ENCODE peak calls at places on chromosomes 5 and 9, in ten cellular contexts. I, P, Z, Q, K, W, R, T, A and L are unnamed samples.

GRCh38 chr5:53027913-53028312 is 38.8 kb downstream of the ITGA2 start:
- DNase-seq in W (no peak), P (no peak), Z (no peak), A (no peak), T (no peak), R (no peak), I (peak), K (no peak), Q (peak), L (no peak)

GRCh38 chr9:136053757-136054142 is 41.3 kb downstream of the NACC2 start:
- DNase-seq in I (no peak), K (peak), T (no peak), A (no peak), P (no peak), W (no peak), Z (peak), R (no peak), Q (no peak), L (no peak)

GRCh38 chr5:180852510-180852909 is 8.6 kb downstream of the ZFP62 start:
- DNase-seq in Q (no peak), W (no peak), P (no peak), R (no peak), Z (no peak), K (no peak), T (no peak), A (no peak), I (no peak), L (no peak)

GRCh38 chr9:79264511-79265448 is 307.0 kb upstream of the TLE4 start:
- DNase-seq in P (no peak), A (no peak), Z (peak), R (no peak), Q (no peak), W (no peak), T (no peak), I (no peak), K (no peak), L (no peak)

GRCh38 chr5:36200513-36200912 is 41.2 kb downstream of the NADK2 start:
- DNase-seq in W (no peak), P (no peak), K (no peak), A (no peak), T (no peak), Q (no peak), I (peak), Z (no peak), R (no peak), L (no peak)

GRCh38 chr9:811101-811531 is 30.4 kb upstream of the DMRT1 start:
- DNase-seq in Z (no peak), A (no peak), K (no peak), R (no peak), P (no peak), I (peak), Q (no peak), W (no peak), T (no peak), L (no peak)

GRCh38 chr5:133065482-133065881 is 13.7 kb downstream of the HSPA4 start:
- DNase-seq in Z (no peak), R (no peak), W (no peak), A (no peak), I (no peak), K (no peak), T (no peak), P (no peak), Q (no peak), L (no peak)

GRCh38 chr5:93477791-93478190 is 103.2 kb downstream of the NR2F1-AS1 start:
- DNase-seq in K (no peak), T (no peak), Z (no peak), Q (no peak), R (no peak), P (no peak), A (no peak), I (no peak), W (no peak), L (no peak)

GRCh38 chr5:121870489-121870888 is 18.8 kb downstream of the FTMT start:
- DNase-seq in W (no peak), T (no peak), A (no peak), I (no peak), Q (no peak), P (no peak), R (no peak), Z (peak), K (no peak), L (no peak)

GRCh38 chr5:178417391-178417811 is 172.8 kb downstream of the COL23A1 start:
- DNase-seq in P (no peak), A (no peak), I (no peak), W (peak), Z (no peak), Q (no peak), T (no peak), K (no peak), R (no peak), L (no peak)

GRCh38 chr5:140996055-140996454 is 29.8 kb downstream of the PCDHAC2 start:
- DNase-seq in R (no peak), Z (no peak), W (no peak), I (no peak), Q (no peak), T (no peak), K (no peak), P (no peak), A (no peak), L (no peak)

GRCh38 chr9:111074395-111074794 is 36.1 kb upstream of the LPAR1 start:
- DNase-seq in R (no peak), P (no peak), Z (peak), Q (no peak), W (no peak), K (no peak), A (no peak), I (no peak), T (no peak), L (no peak)

GRCh38 chr5:128378196-128378595 is 159.8 kb downstream of the FBN2 start:
- DNase-seq in K (no peak), I (peak), P (no peak), Q (no peak), W (no peak), Z (no peak), A (no peak), T (no peak), R (no peak), L (no peak)

GRCh38 chr5:139640432-139641115 is 7.6 kb upstream of the CXXC5 start:
- DNase-seq in A (no peak), Z (no peak), I (no peak), K (peak), P (peak), R (peak), Q (peak), W (no peak), T (no peak), L (no peak)

GRCh38 chr9:36134761-36135505 is 1.6 kb upstream of the GLIPR2 start:
- DNase-seq in R (no peak), P (no peak), T (no peak), I (no peak), K (no peak), Z (no peak), Q (no peak), W (peak), A (no peak), L (no peak)

GRCh38 chr9:36135791-36136276 is 699 bp upstream of the GLIPR2 start:
- DNase-seq in T (no peak), P (no peak), I (no peak), A (peak), R (no peak), K (no peak), Q (no peak), Z (no peak), W (peak), L (no peak)

GRCh38 chr9:36137392-36138004 is 965 bp downstream of the GLIPR2 start:
- DNase-seq in R (no peak), A (peak), P (no peak), W (peak), I (no peak), Z (no peak), Q (no peak), K (no peak), T (no peak), L (no peak)

GRCh38 chr9:36136894-36137391 is 410 bp downstream of the GLIPR2 start:
- DNase-seq in P (no peak), Z (peak), K (peak), W (peak), Q (no peak), R (no peak), I (no peak), A (no peak), T (no peak), L (no peak)

GRCh38 chr9:36136277-36136893 is at the start of gene GLIPR2:
- DNase-seq in A (peak), P (peak), I (no peak), Q (peak), R (peak), Z (peak), T (peak), W (peak), K (peak), L (peak)
- TF ChIP-seq CTCF in A (no peak), P (no peak), I (no peak), Q (no peak), R (no peak), Z (no peak), T (no peak), W (peak), K (no peak), L (peak)

GRCh38 chr5:151048526-151048925 is 28.1 kb downstream of the GPX3 start:
- DNase-seq in Z (no peak), I (no peak), R (no peak), Q (no peak), W (peak), K (peak), T (no peak), P (no peak), A (peak), L (no peak)
- TF ChIP-seq CTCF in Z (no peak), I (peak), R (no peak), Q (no peak), W (peak), K (no peak), T (no peak), P (no peak), A (no peak), L (peak)

GRCh38 chr5:142110046-142110531 is 1.5 kb downstream of the NDFIP1 start:
- DNase-seq in Z (peak), A (no peak), W (no peak), Q (no peak), T (no peak), P (no peak), R (no peak), I (peak), K (no peak), L (no peak)
- TF ChIP-seq CTCF in Z (no peak), A (no peak), W (peak), Q (no peak), T (no peak), P (no peak), R (no peak), I (peak), K (no peak), L (no peak)

DNA sequence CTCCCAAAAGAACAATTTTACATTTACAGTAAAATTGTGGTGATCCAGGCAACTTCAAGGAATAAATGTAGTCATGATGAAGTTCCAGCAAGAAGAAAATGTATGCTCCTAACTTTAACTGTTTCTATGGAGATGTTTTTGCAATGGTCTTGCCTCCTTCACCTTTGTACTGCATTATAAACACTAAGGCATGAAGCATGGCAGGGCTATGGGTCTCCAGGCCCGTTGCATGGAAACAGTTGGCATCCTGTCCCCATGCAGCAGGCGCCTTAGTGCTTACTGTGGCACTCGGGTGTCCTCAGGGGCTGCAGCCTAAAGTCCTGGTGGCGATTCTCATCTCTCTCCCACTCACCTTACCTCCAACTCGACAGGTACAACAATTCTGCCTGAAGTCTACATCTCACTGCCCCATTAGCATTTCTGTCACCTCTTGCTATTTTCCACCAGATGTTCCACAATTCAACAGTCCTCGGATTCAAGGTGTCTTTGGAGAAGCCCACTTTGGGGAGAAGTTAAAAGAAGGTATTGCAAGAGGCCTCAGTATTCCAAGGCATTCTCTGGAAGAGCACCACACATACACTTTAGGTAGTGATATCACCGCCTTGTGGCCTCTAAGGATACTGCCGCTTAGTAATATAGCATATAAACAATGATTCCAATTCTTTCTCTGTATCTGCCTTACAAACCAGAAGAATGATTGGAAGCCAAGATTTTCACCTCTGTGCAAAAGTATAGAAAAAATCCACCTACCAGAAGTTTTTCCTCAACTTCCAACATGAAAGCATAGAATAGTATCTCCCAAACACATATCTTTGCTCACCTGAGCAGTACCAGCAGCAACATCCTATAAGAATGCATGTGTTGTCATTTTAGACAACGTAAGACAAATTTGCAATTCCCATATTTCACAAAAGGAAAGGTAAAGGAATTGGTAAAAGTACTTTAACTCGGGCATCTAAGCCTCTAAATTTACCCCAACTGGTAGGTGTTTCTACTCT is 5.1 kb downstream of the LIFR start:
- DNase-seq in Z (peak), P (no peak), K (no peak), I (peak), W (peak), Q (no peak), R (no peak), A (no peak), T (no peak), L (no peak)
- TF ChIP-seq CTCF in Z (peak), P (peak), K (peak), I (peak), W (peak), Q (peak), R (peak), A (peak), T (peak), L (peak)

GRCh38 chr5:1931590-1932138 is 48.9 kb upstream of the IRX4 start:
- DNase-seq in A (peak), Q (peak), Z (no peak), T (no peak), R (no peak), W (peak), K (peak), I (no peak), P (peak), L (peak)
- TF ChIP-seq CTCF in A (no peak), Q (no peak), Z (no peak), T (no peak), R (no peak), W (no peak), K (no peak), I (no peak), P (no peak), L (no peak)

GRCh38 chr5:109692852-109693251 is 3.1 kb downstream of the MAN2A1 start:
- DNase-seq in P (no peak), A (no peak), K (peak), Q (no peak), W (peak), R (peak), T (no peak), Z (no peak), I (no peak), L (no peak)

GRCh38 chr5:109690456-109691247 is 925 bp downstream of the MAN2A1 start:
- DNase-seq in T (peak), R (peak), Z (peak), A (peak), P (peak), W (peak), Q (peak), I (peak), K (peak), L (peak)

GRCh38 chr5:109689740-109690455 is at the start of gene MAN2A1:
- DNase-seq in K (peak), P (peak), I (peak), Z (peak), T (peak), W (peak), Q (peak), R (no peak), A (peak), L (peak)

GRCh38 chr5:109692011-109692410 is 2.3 kb downstream of the MAN2A1 start:
- DNase-seq in K (no peak), A (no peak), P (no peak), I (peak), Z (peak), Q (no peak), W (no peak), R (no peak), T (no peak), L (no peak)

GRCh38 chr5:109691248-109691574 is 1.5 kb downstream of the MAN2A1 start:
- DNase-seq in Q (no peak), W (no peak), I (no peak), A (no peak), P (no peak), R (no peak), T (no peak), Z (no peak), K (no peak), L (no peak)
- TF ChIP-seq CTCF in Q (no peak), W (peak), I (no peak), A (no peak), P (no peak), R (no peak), T (peak), Z (no peak), K (no peak), L (peak)

GRCh38 chr5:155047818-155048217 is 34.3 kb downstream of the KIF4B start:
- DNase-seq in T (no peak), R (no peak), I (no peak), P (no peak), K (no peak), Q (no peak), A (no peak), W (peak), Z (no peak), L (no peak)

GRCh38 chr5:155050384-155051019 is 36.9 kb downstream of the KIF4B start:
- DNase-seq in T (no peak), I (no peak), P (no peak), W (no peak), A (no peak), K (no peak), Z (peak), Q (no peak), R (no peak), L (no peak)

GRCh38 chr5:155052532-155052931 is 39.0 kb downstream of the KIF4B start:
- DNase-seq in Q (no peak), K (no peak), R (no peak), T (no peak), A (no peak), P (no peak), Z (no peak), W (no peak), I (no peak), L (no peak)

GRCh38 chr5:155046591-155046990 is 33.0 kb downstream of the KIF4B start:
- DNase-seq in Q (no peak), W (peak), T (no peak), P (no peak), A (peak), R (no peak), Z (no peak), I (no peak), K (no peak), L (no peak)

GRCh38 chr5:155049569-155050383 is 36.2 kb downstream of the KIF4B start:
- DNase-seq in P (no peak), K (no peak), W (peak), R (no peak), A (peak), I (no peak), T (no peak), Q (no peak), Z (peak), L (no peak)
- TF ChIP-seq CTCF in P (no peak), K (no peak), W (peak), R (no peak), A (no peak), I (peak), T (no peak), Q (no peak), Z (peak), L (peak)

GRCh38 chr5:137564475-137564961 is 65.4 kb upstream of the SPOCK1 start:
- DNase-seq in R (no peak), Z (no peak), W (no peak), T (no peak), P (no peak), I (peak), A (no peak), K (no peak), Q (no peak), L (no peak)

GRCh38 chr5:137566118-137566541 is 67.0 kb upstream of the SPOCK1 start:
- DNase-seq in I (peak), R (no peak), T (no peak), A (no peak), W (no peak), Z (no peak), P (no peak), K (no peak), Q (no peak), L (no peak)

GRCh38 chr5:137566780-137567179 is 67.7 kb upstream of the SPOCK1 start:
- DNase-seq in R (no peak), A (no peak), P (no peak), I (no peak), K (no peak), Z (no peak), W (no peak), Q (no peak), T (no peak), L (no peak)

GRCh38 chr5:137563646-137564474 is 64.7 kb upstream of the SPOCK1 start:
- DNase-seq in T (no peak), Z (peak), R (no peak), P (no peak), K (no peak), Q (no peak), I (peak), A (no peak), W (no peak), L (no peak)

DNA sequence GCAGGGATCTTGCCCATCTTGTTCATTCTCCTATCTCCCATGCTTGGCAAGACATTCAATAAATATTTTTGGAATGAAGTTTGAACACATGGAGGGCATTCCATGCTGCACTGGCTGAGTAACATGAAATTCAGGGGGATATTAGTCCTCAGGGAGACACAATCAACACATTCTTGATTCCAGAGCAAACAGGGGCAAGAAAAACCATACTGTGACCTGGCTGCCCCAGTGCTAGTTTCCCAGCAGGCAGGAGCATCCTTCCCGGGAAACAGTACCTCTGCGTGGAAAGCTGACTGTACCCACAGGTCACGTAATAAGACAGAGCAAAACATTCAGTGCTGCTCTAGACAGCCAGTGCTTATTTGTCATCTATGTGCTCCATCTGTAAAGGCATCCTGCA is 66.3 kb upstream of the SPOCK1 start:
- DNase-seq in T (no peak), P (no peak), Z (no peak), W (no peak), A (no peak), Q (no peak), I (peak), K (no peak), R (no peak), L (no peak)
- TF ChIP-seq CTCF in T (no peak), P (no peak), Z (no peak), W (no peak), A (no peak), Q (no peak), I (no peak), K (no peak), R (no peak), L (no peak)

GRCh38 chr5:37900692-37901091 is 60.9 kb upstream of the GDNF start:
- DNase-seq in A (peak), K (no peak), Q (peak), T (no peak), W (peak), R (no peak), I (peak), Z (peak), P (no peak), L (no peak)
- TF ChIP-seq CTCF in A (no peak), K (no peak), Q (no peak), T (no peak), W (peak), R (no peak), I (no peak), Z (no peak), P (no peak), L (no peak)

DNA sequence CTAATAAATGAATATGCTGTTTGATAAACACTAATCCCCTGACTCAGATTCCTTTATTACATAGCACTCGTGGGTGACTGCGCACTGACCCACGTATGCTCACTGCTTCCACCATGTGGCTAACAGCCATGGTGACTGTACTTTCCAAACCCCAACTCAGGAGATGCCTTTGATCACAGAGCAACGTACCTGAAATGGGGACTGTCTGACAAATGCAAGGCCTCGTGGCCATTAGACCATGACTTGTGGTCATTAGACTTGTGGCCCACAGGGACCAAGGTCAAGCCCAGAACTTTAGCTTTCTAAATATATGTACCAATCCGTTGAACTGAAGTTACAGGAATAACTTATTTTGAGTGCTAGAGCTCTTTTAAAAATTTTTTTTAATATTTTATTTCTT is 46.6 kb downstream of the CYFIP2 start:
- DNase-seq in R (no peak), A (peak), T (peak), K (no peak), Z (peak), W (peak), Q (peak), I (peak), P (peak), L (peak)
- TF ChIP-seq CTCF in R (peak), A (peak), T (peak), K (peak), Z (peak), W (peak), Q (peak), I (peak), P (peak), L (peak)